ENCODE peak calls at places on chromosomes 16 and 17, in four cellular contexts. U is H9, E is neuronal stem cell, I is mesenchymal stem cell. A is an unnamed sample.

GRCh38 chr17:36608794-36609497 is 7.6 kb downstream of the MRM1 start:
- DNase-seq in E (no peak), I (peak; percentile 70), U (peak; percentile 79), A (peak; percentile 22)

GRCh38 chr16:55501549-55502322 is 7.1 kb upstream of the LPCAT2 start:
- DNase-seq in E (no peak), U (peak; percentile 48), I (peak; percentile 35), A (no peak)

GRCh38 chr17:30597776-30598288 is 120.6 kb downstream of the GOSR1 start:
- DNase-seq in E (no peak), U (no peak), I (peak; percentile 36), A (no peak)

GRCh38 chr17:27532269-27533067 is 76.2 kb downstream of the KSR1 start:
- DNase-seq in I (peak; percentile 97), E (no peak), U (no peak), A (peak; percentile 98)

GRCh38 chr16:73036074-73036826 is 11.7 kb downstream of the ZFHX3 start:
- DNase-seq in U (peak; percentile 84), E (peak; percentile 90), I (peak; percentile 55), A (no peak)

GRCh38 chr16:27798241-27798640 is 248.3 kb downstream of the KATNIP start:
- DNase-seq in I (no peak), U (no peak), E (no peak), A (no peak)

GRCh38 chr17:28580925-28581324 is 4.2 kb upstream of the ALDOC start:
- DNase-seq in U (no peak), I (no peak), E (no peak), A (no peak)

GRCh38 chr17:7440823-7441174 is 1.5 kb downstream of the FGF11 start:
- DNase-seq in I (peak; percentile 41), U (peak; percentile 79), E (no peak), A (no peak)

GRCh38 chr17:47813077-47813476 is 8.5 kb downstream of the OSBPL7 start:
- DNase-seq in I (no peak), E (no peak), U (no peak), A (no peak)

GRCh38 chr16:65964752-65965151 is 401.7 kb upstream of the CDH5 start:
- DNase-seq in U (peak; percentile 36), E (no peak), I (no peak), A (peak; percentile 17)

GRCh38 chr17:39600469-39601009 is 7.2 kb downstream of the NEUROD2 start:
- DNase-seq in E (no peak), U (peak; percentile 43), I (no peak), A (no peak)

GRCh38 chr17:16438557-16439302 is 23.4 kb downstream of the TRPV2 start:
- DNase-seq in U (peak; percentile 100), E (peak; percentile 99), I (peak; percentile 100), A (peak; percentile 97)
- H2BK12ac ChIP-seq in U (no peak overlapping the region), E (no peak overlapping the region), I (peak overlapping the region; percentile 84), A (peak overlapping the region; percentile 11)

DNA sequence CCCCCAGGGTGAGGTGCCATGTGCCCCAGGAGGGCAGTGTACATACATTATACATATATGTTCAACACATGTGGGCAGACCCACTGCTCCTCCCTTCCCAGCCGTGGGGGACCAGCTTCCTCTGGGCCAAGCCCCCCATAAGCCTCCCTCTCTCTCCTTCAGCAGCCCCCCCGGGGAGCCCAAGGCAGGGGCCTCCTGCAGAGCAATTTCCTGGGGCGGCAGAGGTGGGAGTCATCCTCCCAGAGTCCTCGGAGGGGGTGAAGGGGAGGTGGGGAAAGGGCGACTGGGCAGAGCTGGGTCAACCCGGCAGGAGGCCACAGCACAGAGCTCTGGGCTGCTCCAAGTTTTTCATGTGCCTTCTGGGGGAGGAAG is 235.1 kb downstream of the ZNF423 start:
- DNase-seq in U (peak; percentile 26), I (no peak), E (no peak), A (no peak)
- H3K23ac ChIP-seq in U (no peak overlapping the region), I (no peak overlapping the region), E (peak overlapping the region; percentile 44), A (no peak overlapping the region)

DNA sequence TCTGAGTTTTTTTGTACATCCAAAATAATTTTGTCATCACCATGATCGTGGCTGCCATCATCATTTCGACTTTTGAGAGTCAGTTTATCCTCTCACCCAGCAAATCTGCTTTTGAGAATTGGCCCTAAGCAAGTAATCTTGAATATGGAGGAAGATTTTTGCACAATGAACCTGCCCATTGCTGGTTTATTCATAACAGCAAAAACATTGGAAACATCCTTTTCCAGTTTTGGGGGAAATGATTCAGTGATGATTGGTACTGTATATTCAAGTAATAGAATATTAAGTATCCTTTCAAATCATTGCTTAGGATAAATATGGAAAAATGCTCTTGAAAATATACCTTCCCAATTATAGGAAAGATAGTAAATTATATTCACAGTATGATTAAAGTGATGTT is 53.1 kb downstream of the PRKCA start:
- DNase-seq in E (no peak), I (no peak), U (no peak), A (no peak)
- H2AK5ac ChIP-seq in E (no peak overlapping the region), I (no peak overlapping the region), U (no peak overlapping the region), A (no peak overlapping the region)

GRCh38 chr16:50457423-50457822 is 88.6 kb upstream of the BRD7 start:
- DNase-seq in E (no peak), U (no peak), I (no peak), A (peak; percentile 38)

GRCh38 chr16:50455288-50455845 is 86.6 kb upstream of the BRD7 start:
- DNase-seq in U (no peak), E (no peak), I (no peak), A (no peak)

GRCh38 chr16:50459681-50460080 is 88.5 kb upstream of the NKD1 start:
- DNase-seq in E (no peak), I (no peak), U (no peak), A (no peak)

GRCh38 chr16:50458694-50459271 is 89.4 kb upstream of the NKD1 start:
- DNase-seq in E (no peak), U (peak; percentile 61), I (no peak), A (peak; percentile 21)

DNA sequence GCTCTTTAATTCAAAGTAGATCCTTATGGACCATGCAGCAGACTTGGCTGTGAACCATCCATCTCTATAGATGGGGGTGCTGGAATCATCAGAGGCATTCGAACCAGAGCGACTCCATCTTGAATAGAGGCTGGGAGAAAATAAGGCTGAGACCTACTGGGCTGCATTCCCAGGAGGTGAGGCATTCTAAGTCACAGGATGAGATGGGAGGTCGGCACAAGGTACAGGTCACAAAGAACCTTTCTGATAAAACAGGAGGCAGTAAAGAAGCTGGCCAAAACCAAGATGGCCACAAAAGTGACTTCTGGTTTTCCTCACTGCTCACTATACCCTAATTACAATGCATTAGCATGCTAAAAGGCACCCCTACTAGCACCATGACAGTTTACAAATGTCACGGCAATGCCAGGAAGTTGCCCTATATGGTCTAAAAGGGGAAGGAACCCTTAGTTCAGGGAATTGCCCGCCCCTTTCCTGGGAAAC is 89.2 kb upstream of the BRD7 start:
- DNase-seq in I (no peak), E (no peak), U (no peak), A (no peak)
- H2BK12ac ChIP-seq in I (no peak overlapping the region), E (no peak overlapping the region), U (no peak overlapping the region), A (no peak overlapping the region)

DNA sequence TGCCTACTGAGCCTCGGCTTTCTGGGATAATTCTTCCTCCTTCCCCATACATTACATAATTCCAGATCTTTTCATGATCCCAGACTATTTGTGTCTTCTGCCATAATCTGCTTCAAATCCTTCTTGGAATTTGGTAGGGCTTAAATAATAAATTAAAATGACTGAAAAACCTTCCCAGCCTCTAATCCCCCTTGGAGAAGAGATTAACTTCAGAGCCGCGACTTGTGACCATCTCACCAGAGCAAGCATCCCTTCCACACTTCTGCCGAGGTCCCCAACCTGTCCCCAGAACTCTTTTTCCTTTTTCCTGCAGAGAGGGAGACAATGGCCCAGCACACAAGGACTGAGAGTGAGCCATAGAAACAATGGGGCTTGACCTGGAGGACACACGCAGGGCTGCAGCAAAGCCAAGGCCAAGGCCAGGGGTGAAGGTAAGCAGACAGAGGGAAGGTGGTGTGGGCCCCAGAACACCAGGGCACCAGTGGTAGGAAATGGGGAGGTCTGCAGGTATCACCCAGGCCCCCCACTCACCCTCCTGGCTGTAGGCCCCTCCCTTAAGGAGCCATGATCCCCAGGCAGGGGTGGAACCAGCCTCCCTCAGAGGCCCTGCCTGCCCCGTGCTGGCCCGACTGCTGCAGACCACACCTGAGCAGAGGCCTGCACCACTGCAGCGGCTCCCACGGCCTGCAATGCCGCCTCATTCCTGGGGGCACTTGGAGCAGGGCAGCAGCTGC is 9.6 kb upstream of the BCAR1 start:
- DNase-seq in E (no peak), U (peak; percentile 37), I (no peak), A (no peak)
- H3K23ac ChIP-seq in E (peak overlapping the region; percentile 55), U (no peak overlapping the region), I (no peak overlapping the region), A (no peak overlapping the region)

DNA sequence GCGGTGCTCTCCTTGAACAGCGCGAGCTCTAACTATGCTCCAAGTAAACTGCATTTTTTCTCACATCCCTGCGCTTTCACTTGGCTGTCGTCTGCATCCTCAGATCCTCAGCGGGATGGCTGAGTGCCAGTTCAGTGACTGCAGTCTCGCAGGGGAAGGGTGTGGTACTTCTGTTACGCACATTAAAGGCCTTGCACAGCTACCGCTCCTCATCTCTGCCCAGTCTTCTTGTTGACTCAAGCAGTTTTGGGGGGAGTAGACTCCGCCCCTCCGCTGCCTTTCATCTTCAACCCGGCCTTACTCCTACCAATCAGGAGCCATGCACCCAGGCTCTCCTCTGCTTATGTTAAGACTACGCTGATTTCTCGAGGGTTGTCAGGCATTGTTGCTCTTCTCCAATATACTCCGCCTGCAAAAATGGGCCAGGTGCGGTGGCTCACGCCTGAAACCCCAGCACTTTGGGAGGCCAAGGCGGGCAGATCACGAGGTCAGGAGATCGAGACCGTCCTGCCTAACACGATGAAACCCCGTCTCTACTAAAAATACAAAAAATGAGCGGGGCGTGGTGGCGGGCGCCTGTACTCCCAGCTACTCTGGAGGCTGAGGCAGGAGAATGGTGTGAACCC is 10.0 kb downstream of the ATP5PD start:
- DNase-seq in U (peak; percentile 84), E (no peak), I (no peak), A (peak; percentile 17)
- H2AK5ac ChIP-seq in U (no peak overlapping the region), E (no peak overlapping the region), I (no peak overlapping the region), A (no peak overlapping the region)

DNA sequence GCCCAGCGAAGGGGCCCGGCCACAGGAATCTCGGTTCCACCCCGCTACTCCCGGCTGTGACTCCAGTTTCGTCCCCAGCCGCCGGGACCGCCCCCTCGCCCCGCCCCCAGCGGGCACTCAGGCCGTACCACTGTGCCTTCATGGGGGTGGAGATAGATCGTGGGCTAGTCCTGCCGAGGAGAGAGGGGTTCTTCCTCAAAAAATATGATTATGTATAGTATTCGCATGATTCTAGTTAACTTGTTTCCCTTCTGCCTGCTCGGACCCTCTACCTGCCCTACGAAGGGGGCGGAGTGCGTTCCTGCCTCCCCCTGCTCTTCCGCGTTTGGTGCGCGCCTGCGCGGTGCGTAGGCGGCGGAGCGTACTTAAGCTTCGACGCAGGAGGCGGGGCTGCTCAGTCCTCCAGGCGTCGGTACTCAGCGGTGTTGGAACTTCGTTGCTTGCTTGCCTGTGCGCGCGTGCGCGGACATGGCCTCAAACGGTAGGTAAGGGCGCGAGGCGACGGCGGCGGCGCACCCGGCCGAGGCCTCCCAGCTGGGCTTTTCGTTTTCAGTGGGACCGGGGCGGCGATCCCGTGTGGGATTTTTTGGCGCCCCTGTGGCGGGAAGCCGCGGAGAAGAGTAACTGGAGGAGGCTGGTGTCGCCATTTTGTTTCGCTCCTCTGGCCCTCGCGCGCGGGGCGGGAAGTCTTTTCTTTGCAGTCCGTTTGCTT is at the start of gene FUS:
- DNase-seq in E (peak; percentile 95), I (peak; percentile 90), U (peak; percentile 86), A (peak; percentile 96)
- H2BK12ac ChIP-seq in E (no peak within 1 kb of the TSS), I (peak within 1 kb of the TSS; percentile 75), U (no peak within 1 kb of the TSS), A (peak within 1 kb of the TSS; percentile 70)

GRCh38 chr17:15965510-15965909 is 20.6 kb downstream of the ADORA2B start:
- DNase-seq in U (peak; percentile 61), E (no peak), I (no peak), A (no peak)
- H3K23ac ChIP-seq in U (no peak overlapping the region), E (no peak overlapping the region), I (no peak overlapping the region), A (no peak overlapping the region)

GRCh38 chr16:58200398-58200797 is 2.5 kb upstream of the CSNK2A2 start:
- DNase-seq in E (no peak), U (no peak), I (no peak), A (no peak)
- H2AK5ac ChIP-seq in E (no peak overlapping the region), U (no peak overlapping the region), I (no peak overlapping the region), A (no peak overlapping the region)